ENCODE peak calls at places on chromosome 11, in four cellular contexts. G is coronary artery, V is NCI-H1694, C is upper lobe of right lung. M is an unnamed sample.

GRCh38 chr11:8218840-8219239 is 44.8 kb downstream of the LMO1 start:
- DNase-seq in G (no peak), V (no peak), C (no peak), M (no peak)

GRCh38 chr11:81036168-81036870 is 1595.5 kb upstream of the TENM4 start:
- DNase-seq in C (no peak), G (no peak), V (no peak), M (no peak)

GRCh38 chr11:68843052-68843561 is 1.4 kb upstream of the CPT1A start:
- DNase-seq in C (no peak), V (no peak), G (no peak), M (no peak)

GRCh38 chr11:61067782-61068181 is 34.5 kb upstream of the CD5 start:
- DNase-seq in G (no peak), V (peak; percentile 58), C (no peak), M (peak; percentile 25)

GRCh38 chr11:33664829-33665228 is 35.8 kb downstream of the C11orf91 start:
- DNase-seq in G (no peak), C (no peak), V (no peak), M (no peak)

GRCh38 chr11:27401280-27401679 is 38.3 kb upstream of the CCDC34 start:
- DNase-seq in G (no peak), C (no peak), V (no peak), M (no peak)

GRCh38 chr11:131870305-131870704 is 499.9 kb downstream of the NTM start:
- DNase-seq in V (no peak), C (no peak), G (no peak), M (no peak)

GRCh38 chr11:43937434-43938411 is 4.7 kb upstream of the C11orf96 start:
- DNase-seq in G (no peak), V (no peak), C (no peak), M (no peak)

GRCh38 chr11:1939006-1939626 is 8.0 kb upstream of the MRPL23 start:
- DNase-seq in G (no peak), V (no peak), C (peak; percentile 42), M (no peak)

GRCh38 chr11:125207866-125208425 is 43.4 kb downstream of the PKNOX2 start:
- DNase-seq in C (no peak), G (no peak), V (no peak), M (no peak)

GRCh38 chr11:88292156-88292844 is 45.2 kb downstream of the CTSC start:
- DNase-seq in G (no peak), V (peak; percentile 23), C (no peak), M (peak; percentile 61)